ENCODE peak calls at places on chromosomes 2 and 18, in ten cellular contexts. One of them, this sample, is unnamed.

GRCh38 chr2:170905864-170906263 is 23.2 kb upstream of the GORASP2 start:
- DNase-seq in lower leg skin: no peak
- DNase-seq in epithelial cell of esophagus: no peak
- DNase-seq in heart right ventricle: no peak
- DNase-seq in neural crest cell: no peak
- DNase-seq in astrocyte: no peak
- DNase-seq in nephron progenitor cell: no peak
- DNase-seq in tibial artery: no peak
- DNase-seq in fibroblast of mammary gland: no peak
- DNase-seq in heart left ventricle: no peak
- DNase-seq in this sample: peak

GRCh38 chr18:77080283-77080682 is 52.3 kb downstream of the MBP start:
- DNase-seq in lower leg skin: peak
- DNase-seq in epithelial cell of esophagus: no peak
- DNase-seq in heart right ventricle: no peak
- DNase-seq in neural crest cell: no peak
- DNase-seq in astrocyte: no peak
- DNase-seq in nephron progenitor cell: no peak
- DNase-seq in tibial artery: no peak
- DNase-seq in fibroblast of mammary gland: no peak
- DNase-seq in heart left ventricle: no peak
- DNase-seq in this sample: no peak

GRCh38 chr2:182542501-182543258 is 115.8 kb upstream of the PDE1A start:
- DNase-seq in lower leg skin: no peak
- DNase-seq in epithelial cell of esophagus: peak
- DNase-seq in heart right ventricle: no peak
- DNase-seq in neural crest cell: no peak
- DNase-seq in astrocyte: peak
- DNase-seq in nephron progenitor cell: no peak
- DNase-seq in tibial artery: no peak
- DNase-seq in fibroblast of mammary gland: peak
- DNase-seq in heart left ventricle: no peak
- DNase-seq in this sample: peak

GRCh38 chr2:196610796-196611195 is 28.7 kb upstream of the CCDC150 start:
- DNase-seq in lower leg skin: no peak
- DNase-seq in epithelial cell of esophagus: no peak
- DNase-seq in heart right ventricle: no peak
- DNase-seq in neural crest cell: no peak
- DNase-seq in astrocyte: peak
- DNase-seq in nephron progenitor cell: no peak
- DNase-seq in tibial artery: no peak
- DNase-seq in fibroblast of mammary gland: no peak
- DNase-seq in heart left ventricle: no peak
- DNase-seq in this sample: no peak

GRCh38 chr2:59025157-59025757 is 784.1 kb upstream of the FANCL start:
- DNase-seq in lower leg skin: no peak
- DNase-seq in epithelial cell of esophagus: peak
- DNase-seq in heart right ventricle: peak
- DNase-seq in neural crest cell: peak
- DNase-seq in astrocyte: no peak
- DNase-seq in nephron progenitor cell: peak
- DNase-seq in tibial artery: no peak
- DNase-seq in fibroblast of mammary gland: peak
- DNase-seq in heart left ventricle: no peak
- DNase-seq in this sample: peak

GRCh38 chr2:205967391-205968075 is 118.4 kb downstream of the INO80D start:
- DNase-seq in lower leg skin: peak
- DNase-seq in epithelial cell of esophagus: no peak
- DNase-seq in heart right ventricle: no peak
- DNase-seq in neural crest cell: no peak
- DNase-seq in astrocyte: no peak
- DNase-seq in nephron progenitor cell: no peak
- DNase-seq in tibial artery: no peak
- DNase-seq in fibroblast of mammary gland: peak
- DNase-seq in heart left ventricle: no peak
- DNase-seq in this sample: peak

GRCh38 chr2:161844845-161845244 is 220.6 kb downstream of the SLC4A10 start:
- DNase-seq in lower leg skin: no peak
- DNase-seq in epithelial cell of esophagus: no peak
- DNase-seq in heart right ventricle: no peak
- DNase-seq in neural crest cell: no peak
- DNase-seq in astrocyte: no peak
- DNase-seq in nephron progenitor cell: no peak
- DNase-seq in tibial artery: no peak
- DNase-seq in fibroblast of mammary gland: no peak
- DNase-seq in heart left ventricle: no peak
- DNase-seq in this sample: no peak

GRCh38 chr2:1548910-1549673 is 135.8 kb downstream of the TPO start:
- DNase-seq in lower leg skin: no peak
- DNase-seq in epithelial cell of esophagus: no peak
- DNase-seq in heart right ventricle: no peak
- DNase-seq in neural crest cell: no peak
- DNase-seq in astrocyte: no peak
- DNase-seq in nephron progenitor cell: no peak
- DNase-seq in tibial artery: no peak
- DNase-seq in fibroblast of mammary gland: no peak
- DNase-seq in heart left ventricle: no peak
- DNase-seq in this sample: no peak

GRCh38 chr2:26401739-26402541 is at the start of gene DRC1:
- DNase-seq in lower leg skin: no peak
- DNase-seq in epithelial cell of esophagus: peak
- DNase-seq in heart right ventricle: peak
- DNase-seq in neural crest cell: peak
- DNase-seq in astrocyte: peak
- DNase-seq in nephron progenitor cell: peak
- DNase-seq in tibial artery: no peak
- DNase-seq in fibroblast of mammary gland: peak
- DNase-seq in heart left ventricle: peak
- DNase-seq in this sample: peak

GRCh38 chr18:9613550-9614400 is 584 bp downstream of the PPP4R1 start:
- DNase-seq in lower leg skin: peak
- DNase-seq in epithelial cell of esophagus: peak
- DNase-seq in heart right ventricle: peak
- DNase-seq in neural crest cell: peak
- DNase-seq in astrocyte: no peak
- DNase-seq in nephron progenitor cell: peak
- DNase-seq in tibial artery: peak
- DNase-seq in fibroblast of mammary gland: no peak
- DNase-seq in heart left ventricle: peak
- DNase-seq in this sample: peak

GRCh38 chr18:24063121-24063731 is 48.7 kb downstream of the TTC39C start:
- DNase-seq in lower leg skin: no peak
- DNase-seq in epithelial cell of esophagus: peak
- DNase-seq in heart right ventricle: no peak
- DNase-seq in neural crest cell: no peak
- DNase-seq in astrocyte: peak
- DNase-seq in nephron progenitor cell: no peak
- DNase-seq in tibial artery: no peak
- DNase-seq in fibroblast of mammary gland: peak
- DNase-seq in heart left ventricle: no peak
- DNase-seq in this sample: peak

GRCh38 chr2:20196881-20197204 is 28.1 kb downstream of the SDC1 start:
- DNase-seq in lower leg skin: no peak
- DNase-seq in epithelial cell of esophagus: no peak
- DNase-seq in heart right ventricle: no peak
- DNase-seq in neural crest cell: no peak
- DNase-seq in astrocyte: no peak
- DNase-seq in nephron progenitor cell: peak
- DNase-seq in tibial artery: no peak
- DNase-seq in fibroblast of mammary gland: no peak
- DNase-seq in heart left ventricle: no peak
- DNase-seq in this sample: peak

GRCh38 chr2:147663964-147664363 is 180.9 kb upstream of the ACVR2A start:
- DNase-seq in lower leg skin: no peak
- DNase-seq in epithelial cell of esophagus: no peak
- DNase-seq in heart right ventricle: no peak
- DNase-seq in neural crest cell: no peak
- DNase-seq in astrocyte: no peak
- DNase-seq in nephron progenitor cell: no peak
- DNase-seq in tibial artery: no peak
- DNase-seq in fibroblast of mammary gland: no peak
- DNase-seq in heart left ventricle: no peak
- DNase-seq in this sample: no peak

GRCh38 chr2:47907097-47907781 is 941 bp upstream of the FBXO11 start:
- DNase-seq in lower leg skin: no peak
- DNase-seq in epithelial cell of esophagus: peak
- DNase-seq in heart right ventricle: no peak
- DNase-seq in neural crest cell: no peak
- DNase-seq in astrocyte: no peak
- DNase-seq in nephron progenitor cell: peak
- DNase-seq in tibial artery: peak
- DNase-seq in fibroblast of mammary gland: no peak
- DNase-seq in heart left ventricle: no peak
- DNase-seq in this sample: peak

GRCh38 chr2:238418999-238419546 is 7.7 kb upstream of the ASB1 start:
- DNase-seq in lower leg skin: no peak
- DNase-seq in epithelial cell of esophagus: no peak
- DNase-seq in heart right ventricle: no peak
- DNase-seq in neural crest cell: no peak
- DNase-seq in astrocyte: no peak
- DNase-seq in nephron progenitor cell: no peak
- DNase-seq in tibial artery: no peak
- DNase-seq in fibroblast of mammary gland: no peak
- DNase-seq in heart left ventricle: no peak
- DNase-seq in this sample: no peak

GRCh38 chr2:200616193-200616592 is 30.4 kb downstream of the AOX1 start:
- DNase-seq in lower leg skin: no peak
- DNase-seq in epithelial cell of esophagus: no peak
- DNase-seq in heart right ventricle: no peak
- DNase-seq in neural crest cell: no peak
- DNase-seq in astrocyte: no peak
- DNase-seq in nephron progenitor cell: no peak
- DNase-seq in tibial artery: no peak
- DNase-seq in fibroblast of mammary gland: no peak
- DNase-seq in heart left ventricle: no peak
- DNase-seq in this sample: no peak

GRCh38 chr2:218368150-218368528 is 11.5 kb downstream of the CATIP start:
- DNase-seq in lower leg skin: no peak
- DNase-seq in epithelial cell of esophagus: no peak
- DNase-seq in heart right ventricle: no peak
- DNase-seq in neural crest cell: no peak
- DNase-seq in astrocyte: no peak
- DNase-seq in nephron progenitor cell: no peak
- DNase-seq in tibial artery: no peak
- DNase-seq in fibroblast of mammary gland: no peak
- DNase-seq in heart left ventricle: no peak
- DNase-seq in this sample: no peak
- TF ChIP-seq CTCF in lower leg skin: no peak
- TF ChIP-seq CTCF in epithelial cell of esophagus: no peak
- TF ChIP-seq CTCF in heart right ventricle: no peak
- TF ChIP-seq CTCF in neural crest cell: no peak
- TF ChIP-seq CTCF in astrocyte: no peak
- TF ChIP-seq CTCF in nephron progenitor cell: no peak
- TF ChIP-seq CTCF in tibial artery: no peak
- TF ChIP-seq CTCF in fibroblast of mammary gland: no peak
- TF ChIP-seq CTCF in heart left ventricle: no peak
- TF ChIP-seq CTCF in this sample: no peak

DNA sequence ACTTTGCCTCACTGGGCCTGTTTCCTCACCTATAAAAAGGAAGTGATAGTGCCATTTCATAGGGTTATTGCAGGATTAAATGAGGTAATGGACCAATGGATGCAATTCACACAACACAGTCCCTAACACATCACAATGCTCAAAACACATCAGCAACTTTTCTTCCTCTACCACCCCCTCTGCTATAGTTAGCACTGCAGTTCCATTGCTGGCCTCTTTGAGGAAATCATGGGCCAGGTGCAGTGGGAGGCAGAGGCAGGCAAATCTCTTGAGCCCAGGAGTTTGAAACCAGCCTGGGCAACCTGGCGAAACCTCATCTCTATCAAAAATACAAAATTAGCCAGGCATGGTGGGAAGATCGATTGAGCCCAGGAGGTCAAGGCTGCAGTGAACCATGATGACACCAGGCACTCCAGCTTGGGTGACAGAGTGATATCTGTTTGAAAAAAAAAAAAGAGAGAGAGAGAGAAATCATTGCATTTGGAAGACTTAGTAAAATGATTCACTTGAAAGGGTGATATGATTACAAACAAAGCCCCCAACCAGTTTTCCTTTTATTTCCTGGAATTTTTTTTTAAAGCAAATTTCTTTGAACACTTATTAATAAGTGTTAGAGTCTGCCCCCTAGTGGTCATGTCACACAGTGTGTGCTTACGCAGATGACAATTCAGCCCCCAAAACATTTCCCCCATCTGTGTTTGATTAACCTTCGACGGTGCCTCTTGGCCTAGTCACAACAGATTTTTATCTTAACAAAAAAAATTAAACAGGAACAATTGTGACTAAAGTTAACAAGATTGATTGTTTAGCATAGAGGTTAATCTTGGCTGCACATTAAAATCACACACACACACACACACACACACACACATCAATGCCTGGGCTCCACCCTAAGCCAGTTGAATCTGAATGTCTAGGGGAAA is 88.7 kb upstream of the BCL11A start:
- DNase-seq in lower leg skin: no peak
- DNase-seq in epithelial cell of esophagus: peak
- DNase-seq in heart right ventricle: no peak
- DNase-seq in neural crest cell: peak
- DNase-seq in astrocyte: peak
- DNase-seq in nephron progenitor cell: peak
- DNase-seq in tibial artery: no peak
- DNase-seq in fibroblast of mammary gland: peak
- DNase-seq in heart left ventricle: no peak
- DNase-seq in this sample: peak
- TF ChIP-seq CTCF in lower leg skin: no peak
- TF ChIP-seq CTCF in epithelial cell of esophagus: peak
- TF ChIP-seq CTCF in heart right ventricle: peak
- TF ChIP-seq CTCF in neural crest cell: peak
- TF ChIP-seq CTCF in astrocyte: peak
- TF ChIP-seq CTCF in nephron progenitor cell: peak
- TF ChIP-seq CTCF in tibial artery: peak
- TF ChIP-seq CTCF in fibroblast of mammary gland: peak
- TF ChIP-seq CTCF in heart left ventricle: peak
- TF ChIP-seq CTCF in this sample: peak

GRCh38 chr18:43559507-43559906 is 282.2 kb upstream of the SYT4 start:
- DNase-seq in lower leg skin: no peak
- DNase-seq in epithelial cell of esophagus: no peak
- DNase-seq in heart right ventricle: no peak
- DNase-seq in neural crest cell: no peak
- DNase-seq in astrocyte: no peak
- DNase-seq in nephron progenitor cell: no peak
- DNase-seq in tibial artery: no peak
- DNase-seq in fibroblast of mammary gland: no peak
- DNase-seq in heart left ventricle: no peak
- DNase-seq in this sample: no peak

GRCh38 chr18:43563780-43564179 is 286.5 kb upstream of the SYT4 start:
- DNase-seq in lower leg skin: no peak
- DNase-seq in epithelial cell of esophagus: peak
- DNase-seq in heart right ventricle: no peak
- DNase-seq in neural crest cell: peak
- DNase-seq in astrocyte: peak
- DNase-seq in nephron progenitor cell: peak
- DNase-seq in tibial artery: no peak
- DNase-seq in fibroblast of mammary gland: peak
- DNase-seq in heart left ventricle: no peak
- DNase-seq in this sample: peak
- TF ChIP-seq CTCF in lower leg skin: no peak
- TF ChIP-seq CTCF in epithelial cell of esophagus: peak
- TF ChIP-seq CTCF in heart right ventricle: peak
- TF ChIP-seq CTCF in neural crest cell: peak
- TF ChIP-seq CTCF in astrocyte: peak
- TF ChIP-seq CTCF in nephron progenitor cell: peak
- TF ChIP-seq CTCF in tibial artery: no peak
- TF ChIP-seq CTCF in fibroblast of mammary gland: peak
- TF ChIP-seq CTCF in heart left ventricle: peak
- TF ChIP-seq CTCF in this sample: peak

GRCh38 chr2:111116016-111116746 is 4.5 kb upstream of the BCL2L11 start:
- DNase-seq in lower leg skin: no peak
- DNase-seq in epithelial cell of esophagus: no peak
- DNase-seq in heart right ventricle: no peak
- DNase-seq in neural crest cell: no peak
- DNase-seq in astrocyte: no peak
- DNase-seq in nephron progenitor cell: no peak
- DNase-seq in tibial artery: no peak
- DNase-seq in fibroblast of mammary gland: no peak
- DNase-seq in heart left ventricle: no peak
- DNase-seq in this sample: no peak
- TF ChIP-seq CTCF in lower leg skin: no peak
- TF ChIP-seq CTCF in epithelial cell of esophagus: no peak
- TF ChIP-seq CTCF in heart right ventricle: no peak
- TF ChIP-seq CTCF in neural crest cell: no peak
- TF ChIP-seq CTCF in astrocyte: no peak
- TF ChIP-seq CTCF in nephron progenitor cell: no peak
- TF ChIP-seq CTCF in tibial artery: no peak
- TF ChIP-seq CTCF in fibroblast of mammary gland: no peak
- TF ChIP-seq CTCF in heart left ventricle: no peak
- TF ChIP-seq CTCF in this sample: no peak

This sample was measured in fibroblast of villous mesenchyme.